ENCODE peak calls at places on chromosomes 16 and 17, in four cellular contexts. One of them, this sample, is unnamed.

GRCh38 chr16:11500720-11501346 is 85.9 kb downstream of the LITAF start:
- DNase-seq in activated T-helper 1 cell treated with anti-CD3 and anti-CD28 coated beads, Interleukin-12 subunit alpha, Interleukin-12 subunit beta, Interleukin-2, Interleukin-4 antibody, amounts not matched to agents 30 ng/mL and 10 ng/mL and 1 ng/mL, durations not matched to agents 14 hours and 24 hours and 36 hours: no peak
- DNase-seq in NCI-H1436: no peak
- DNase-seq in AG10803: no peak
- DNase-seq in this sample: no peak

GRCh38 chr17:76714822-76715461 is 4.2 kb upstream of the MXRA7 start:
- DNase-seq in NCI-H1436: peak; percentile 38
- DNase-seq in AG10803: peak; percentile 54
- DNase-seq in activated T-helper 1 cell treated with anti-CD3 and anti-CD28 coated beads, Interleukin-12 subunit alpha, Interleukin-12 subunit beta, Interleukin-2, Interleukin-4 antibody, amounts not matched to agents 30 ng/mL and 10 ng/mL and 1 ng/mL, durations not matched to agents 14 hours and 24 hours and 36 hours: peak; percentile 62
- DNase-seq in this sample: no peak

GRCh38 chr16:28863929-28864886 is 565 bp downstream of the SH2B1 start:
- DNase-seq in activated T-helper 1 cell treated with anti-CD3 and anti-CD28 coated beads, Interleukin-12 subunit alpha, Interleukin-12 subunit beta, Interleukin-2, Interleukin-4 antibody, amounts not matched to agents 30 ng/mL and 10 ng/mL and 1 ng/mL, durations not matched to agents 14 hours and 24 hours and 36 hours: no peak
- DNase-seq in NCI-H1436: no peak
- DNase-seq in AG10803: peak; percentile 44
- DNase-seq in this sample: peak; percentile 45

GRCh38 chr16:77223184-77223583 is 24.0 kb downstream of the SYCE1L start:
- DNase-seq in NCI-H1436: no peak
- DNase-seq in AG10803: no peak
- DNase-seq in activated T-helper 1 cell treated with anti-CD3 and anti-CD28 coated beads, Interleukin-12 subunit alpha, Interleukin-12 subunit beta, Interleukin-2, Interleukin-4 antibody, amounts not matched to agents 30 ng/mL and 10 ng/mL and 1 ng/mL, durations not matched to agents 14 hours and 24 hours and 36 hours: no peak
- DNase-seq in this sample: no peak

GRCh38 chr16:53695070-53695469 is 8.6 kb downstream of the RPGRIP1L start:
- DNase-seq in activated T-helper 1 cell treated with anti-CD3 and anti-CD28 coated beads, Interleukin-12 subunit alpha, Interleukin-12 subunit beta, Interleukin-2, Interleukin-4 antibody, amounts not matched to agents 30 ng/mL and 10 ng/mL and 1 ng/mL, durations not matched to agents 14 hours and 24 hours and 36 hours: no peak
- DNase-seq in AG10803: peak; percentile 84
- DNase-seq in NCI-H1436: no peak
- DNase-seq in this sample: peak; percentile 78

GRCh38 chr16:22348296-22348695 is 26.1 kb downstream of the CDR2 start:
- DNase-seq in NCI-H1436: no peak
- DNase-seq in activated T-helper 1 cell treated with anti-CD3 and anti-CD28 coated beads, Interleukin-12 subunit alpha, Interleukin-12 subunit beta, Interleukin-2, Interleukin-4 antibody, amounts not matched to agents 30 ng/mL and 10 ng/mL and 1 ng/mL, durations not matched to agents 14 hours and 24 hours and 36 hours: no peak
- DNase-seq in AG10803: no peak
- DNase-seq in this sample: no peak

GRCh38 chr16:80900593-80900954 is 96.2 kb upstream of the CDYL2 start:
- DNase-seq in activated T-helper 1 cell treated with anti-CD3 and anti-CD28 coated beads, Interleukin-12 subunit alpha, Interleukin-12 subunit beta, Interleukin-2, Interleukin-4 antibody, amounts not matched to agents 30 ng/mL and 10 ng/mL and 1 ng/mL, durations not matched to agents 14 hours and 24 hours and 36 hours: no peak
- DNase-seq in NCI-H1436: no peak
- DNase-seq in AG10803: no peak
- DNase-seq in this sample: no peak

GRCh38 chr16:24253192-24253591 is 2.9 kb upstream of the CACNG3 start:
- DNase-seq in NCI-H1436: peak; percentile 69
- DNase-seq in activated T-helper 1 cell treated with anti-CD3 and anti-CD28 coated beads, Interleukin-12 subunit alpha, Interleukin-12 subunit beta, Interleukin-2, Interleukin-4 antibody, amounts not matched to agents 30 ng/mL and 10 ng/mL and 1 ng/mL, durations not matched to agents 14 hours and 24 hours and 36 hours: peak; percentile 6
- DNase-seq in AG10803: peak; percentile 24
- DNase-seq in this sample: peak; percentile 5

GRCh38 chr17:1492249-1493206 is at the start of gene MYO1C:
- DNase-seq in AG10803: no peak
- DNase-seq in NCI-H1436: no peak
- DNase-seq in activated T-helper 1 cell treated with anti-CD3 and anti-CD28 coated beads, Interleukin-12 subunit alpha, Interleukin-12 subunit beta, Interleukin-2, Interleukin-4 antibody, amounts not matched to agents 30 ng/mL and 10 ng/mL and 1 ng/mL, durations not matched to agents 14 hours and 24 hours and 36 hours: no peak
- DNase-seq in this sample: no peak

GRCh38 chr16:87101903-87102302 is 215.3 kb downstream of the C16orf95 start:
- DNase-seq in NCI-H1436: no peak
- DNase-seq in activated T-helper 1 cell treated with anti-CD3 and anti-CD28 coated beads, Interleukin-12 subunit alpha, Interleukin-12 subunit beta, Interleukin-2, Interleukin-4 antibody, amounts not matched to agents 30 ng/mL and 10 ng/mL and 1 ng/mL, durations not matched to agents 14 hours and 24 hours and 36 hours: no peak
- DNase-seq in AG10803: peak; percentile 42
- DNase-seq in this sample: no peak

GRCh38 chr17:54891176-54891821 is 9.4 kb upstream of the TOM1L1 start:
- DNase-seq in AG10803: peak; percentile 69
- DNase-seq in NCI-H1436: peak; percentile 43
- DNase-seq in activated T-helper 1 cell treated with anti-CD3 and anti-CD28 coated beads, Interleukin-12 subunit alpha, Interleukin-12 subunit beta, Interleukin-2, Interleukin-4 antibody, amounts not matched to agents 30 ng/mL and 10 ng/mL and 1 ng/mL, durations not matched to agents 14 hours and 24 hours and 36 hours: no peak
- DNase-seq in this sample: peak; percentile 67

GRCh38 chr16:9012848-9013507 is 49.3 kb upstream of the USP7 start:
- DNase-seq in NCI-H1436: no peak
- DNase-seq in activated T-helper 1 cell treated with anti-CD3 and anti-CD28 coated beads, Interleukin-12 subunit alpha, Interleukin-12 subunit beta, Interleukin-2, Interleukin-4 antibody, amounts not matched to agents 30 ng/mL and 10 ng/mL and 1 ng/mL, durations not matched to agents 14 hours and 24 hours and 36 hours: no peak
- DNase-seq in AG10803: no peak
- DNase-seq in this sample: no peak

GRCh38 chr17:63524051-63524450 is 893 bp downstream of the KCNH6 start:
- DNase-seq in activated T-helper 1 cell treated with anti-CD3 and anti-CD28 coated beads, Interleukin-12 subunit alpha, Interleukin-12 subunit beta, Interleukin-2, Interleukin-4 antibody, amounts not matched to agents 30 ng/mL and 10 ng/mL and 1 ng/mL, durations not matched to agents 14 hours and 24 hours and 36 hours: no peak
- DNase-seq in NCI-H1436: no peak
- DNase-seq in AG10803: no peak
- DNase-seq in this sample: no peak

GRCh38 chr16:2082171-2082982 is 34.6 kb downstream of the TSC2 start:
- DNase-seq in AG10803: no peak
- DNase-seq in activated T-helper 1 cell treated with anti-CD3 and anti-CD28 coated beads, Interleukin-12 subunit alpha, Interleukin-12 subunit beta, Interleukin-2, Interleukin-4 antibody, amounts not matched to agents 30 ng/mL and 10 ng/mL and 1 ng/mL, durations not matched to agents 14 hours and 24 hours and 36 hours: no peak
- DNase-seq in NCI-H1436: no peak
- DNase-seq in this sample: peak; percentile 76

GRCh38 chr17:5584971-5585794 is 874 bp upstream of the NLRP1 start:
- DNase-seq in AG10803: peak; percentile 94
- DNase-seq in activated T-helper 1 cell treated with anti-CD3 and anti-CD28 coated beads, Interleukin-12 subunit alpha, Interleukin-12 subunit beta, Interleukin-2, Interleukin-4 antibody, amounts not matched to agents 30 ng/mL and 10 ng/mL and 1 ng/mL, durations not matched to agents 14 hours and 24 hours and 36 hours: no peak
- DNase-seq in NCI-H1436: no peak
- DNase-seq in this sample: peak; percentile 86

GRCh38 chr17:51016099-51016498 is 104.6 kb downstream of the SPAG9 start:
- DNase-seq in activated T-helper 1 cell treated with anti-CD3 and anti-CD28 coated beads, Interleukin-12 subunit alpha, Interleukin-12 subunit beta, Interleukin-2, Interleukin-4 antibody, amounts not matched to agents 30 ng/mL and 10 ng/mL and 1 ng/mL, durations not matched to agents 14 hours and 24 hours and 36 hours: no peak
- DNase-seq in AG10803: peak; percentile 11
- DNase-seq in NCI-H1436: no peak
- DNase-seq in this sample: peak; percentile 73

GRCh38 chr17:78609198-78609597 is 32.0 kb upstream of the DNAH17 start:
- DNase-seq in NCI-H1436: no peak
- DNase-seq in AG10803: peak; percentile 37
- DNase-seq in activated T-helper 1 cell treated with anti-CD3 and anti-CD28 coated beads, Interleukin-12 subunit alpha, Interleukin-12 subunit beta, Interleukin-2, Interleukin-4 antibody, amounts not matched to agents 30 ng/mL and 10 ng/mL and 1 ng/mL, durations not matched to agents 14 hours and 24 hours and 36 hours: no peak
- DNase-seq in this sample: no peak

GRCh38 chr17:29622337-29623282 is at the start of gene CORO6:
- DNase-seq in NCI-H1436: peak; percentile 82
- DNase-seq in AG10803: peak; percentile 38
- DNase-seq in activated T-helper 1 cell treated with anti-CD3 and anti-CD28 coated beads, Interleukin-12 subunit alpha, Interleukin-12 subunit beta, Interleukin-2, Interleukin-4 antibody, amounts not matched to agents 30 ng/mL and 10 ng/mL and 1 ng/mL, durations not matched to agents 14 hours and 24 hours and 36 hours: peak; percentile 56
- DNase-seq in this sample: no peak

GRCh38 chr16:68074850-68075249 is 10.3 kb upstream of the NFATC3 start:
- DNase-seq in activated T-helper 1 cell treated with anti-CD3 and anti-CD28 coated beads, Interleukin-12 subunit alpha, Interleukin-12 subunit beta, Interleukin-2, Interleukin-4 antibody, amounts not matched to agents 30 ng/mL and 10 ng/mL and 1 ng/mL, durations not matched to agents 14 hours and 24 hours and 36 hours: peak; percentile 80
- DNase-seq in NCI-H1436: no peak
- DNase-seq in AG10803: no peak
- DNase-seq in this sample: no peak

GRCh38 chr17:39800540-39800939 is 62.8 kb downstream of the GRB7 start:
- DNase-seq in NCI-H1436: peak; percentile 37
- DNase-seq in activated T-helper 1 cell treated with anti-CD3 and anti-CD28 coated beads, Interleukin-12 subunit alpha, Interleukin-12 subunit beta, Interleukin-2, Interleukin-4 antibody, amounts not matched to agents 30 ng/mL and 10 ng/mL and 1 ng/mL, durations not matched to agents 14 hours and 24 hours and 36 hours: peak; percentile 54
- DNase-seq in AG10803: no peak
- DNase-seq in this sample: no peak

GRCh38 chr17:57259817-57260216 is 3.5 kb downstream of the MSI2 start:
- DNase-seq in AG10803: no peak
- DNase-seq in activated T-helper 1 cell treated with anti-CD3 and anti-CD28 coated beads, Interleukin-12 subunit alpha, Interleukin-12 subunit beta, Interleukin-2, Interleukin-4 antibody, amounts not matched to agents 30 ng/mL and 10 ng/mL and 1 ng/mL, durations not matched to agents 14 hours and 24 hours and 36 hours: no peak
- DNase-seq in NCI-H1436: no peak
- DNase-seq in this sample: no peak

GRCh38 chr16:83269541-83269940 is 538.2 kb upstream of the HSBP1 start:
- DNase-seq in AG10803: no peak
- DNase-seq in NCI-H1436: no peak
- DNase-seq in activated T-helper 1 cell treated with anti-CD3 and anti-CD28 coated beads, Interleukin-12 subunit alpha, Interleukin-12 subunit beta, Interleukin-2, Interleukin-4 antibody, amounts not matched to agents 30 ng/mL and 10 ng/mL and 1 ng/mL, durations not matched to agents 14 hours and 24 hours and 36 hours: no peak
- DNase-seq in this sample: no peak

GRCh38 chr17:65609303-65609702 is 47.9 kb upstream of the AXIN2 start:
- DNase-seq in activated T-helper 1 cell treated with anti-CD3 and anti-CD28 coated beads, Interleukin-12 subunit alpha, Interleukin-12 subunit beta, Interleukin-2, Interleukin-4 antibody, amounts not matched to agents 30 ng/mL and 10 ng/mL and 1 ng/mL, durations not matched to agents 14 hours and 24 hours and 36 hours: no peak
- DNase-seq in NCI-H1436: no peak
- DNase-seq in AG10803: no peak
- DNase-seq in this sample: peak; percentile 28

GRCh38 chr17:751269-752001 is 629 bp downstream of the GEMIN4 start:
- DNase-seq in AG10803: peak; percentile 49
- DNase-seq in NCI-H1436: peak; percentile 23
- DNase-seq in activated T-helper 1 cell treated with anti-CD3 and anti-CD28 coated beads, Interleukin-12 subunit alpha, Interleukin-12 subunit beta, Interleukin-2, Interleukin-4 antibody, amounts not matched to agents 30 ng/mL and 10 ng/mL and 1 ng/mL, durations not matched to agents 14 hours and 24 hours and 36 hours: peak; percentile 42
- DNase-seq in this sample: peak; percentile 39

GRCh38 chr17:31571124-31571892 is 179.8 kb downstream of the RAB11FIP4 start:
- DNase-seq in AG10803: peak; percentile 96
- DNase-seq in activated T-helper 1 cell treated with anti-CD3 and anti-CD28 coated beads, Interleukin-12 subunit alpha, Interleukin-12 subunit beta, Interleukin-2, Interleukin-4 antibody, amounts not matched to agents 30 ng/mL and 10 ng/mL and 1 ng/mL, durations not matched to agents 14 hours and 24 hours and 36 hours: no peak
- DNase-seq in NCI-H1436: no peak
- DNase-seq in this sample: peak; percentile 99

GRCh38 chr16:55232822-55233221 is 91.2 kb upstream of the IRX6 start:
- DNase-seq in NCI-H1436: no peak
- DNase-seq in AG10803: no peak
- DNase-seq in activated T-helper 1 cell treated with anti-CD3 and anti-CD28 coated beads, Interleukin-12 subunit alpha, Interleukin-12 subunit beta, Interleukin-2, Interleukin-4 antibody, amounts not matched to agents 30 ng/mL and 10 ng/mL and 1 ng/mL, durations not matched to agents 14 hours and 24 hours and 36 hours: no peak
- DNase-seq in this sample: no peak

GRCh38 chr16:19166500-19166899 is 1.5 kb upstream of the SYT17 start:
- DNase-seq in NCI-H1436: peak; percentile 23
- DNase-seq in activated T-helper 1 cell treated with anti-CD3 and anti-CD28 coated beads, Interleukin-12 subunit alpha, Interleukin-12 subunit beta, Interleukin-2, Interleukin-4 antibody, amounts not matched to agents 30 ng/mL and 10 ng/mL and 1 ng/mL, durations not matched to agents 14 hours and 24 hours and 36 hours: no peak
- DNase-seq in AG10803: no peak
- DNase-seq in this sample: no peak

This sample was measured in amniotic epithelial cell.